ENCODE peak calls at places on chromosomes 12 and 14, in ten cellular contexts. E, B, J, D, F, U, W, S, Q and N are unnamed samples.
A peak's percentile ranks its signal among the peaks of the same experiment; 100 is the strongest.

GRCh38 chr12:69653703-69654102 is 43.0 kb upstream of the LRRC10 start:
- DNase-seq in D (no peak), S (peak; percentile 36), B (no peak), J (no peak), W (peak; percentile 39), Q (no peak), E (no peak), U (peak; percentile 37), F (no peak), N (no peak)

GRCh38 chr12:49899286-49899843 is 4.3 kb downstream of the FAIM2 start:
- DNase-seq in J (no peak), S (no peak), U (no peak), W (no peak), Q (no peak), F (no peak), B (no peak), D (no peak), E (no peak), N (no peak)

GRCh38 chr12:84056-84455 is 17.5 kb downstream of the IQSEC3 start:
- DNase-seq in B (no peak), J (no peak), W (no peak), E (no peak), S (no peak), U (no peak), Q (no peak), F (no peak), D (no peak), N (no peak)

GRCh38 chr12:25994252-25994651 is 35.8 kb downstream of the RASSF8 start:
- DNase-seq in J (no peak), E (no peak), F (no peak), U (peak; percentile 89), D (peak; percentile 65), B (no peak), Q (no peak), S (peak; percentile 89), W (peak; percentile 61), N (no peak)

GRCh38 chr12:80472912-80473500 is 29.0 kb downstream of the PTPRQ start:
- DNase-seq in F (peak; percentile 72), U (peak; percentile 85), Q (no peak), W (peak; percentile 89), S (peak; percentile 84), E (peak; percentile 69), D (peak; percentile 48), B (peak; percentile 38), J (peak; percentile 28), N (peak; percentile 67)

GRCh38 chr12:42960087-42960527 is 370.6 kb upstream of the PRICKLE1 start:
- DNase-seq in U (peak; percentile 68), E (no peak), S (no peak), D (peak; percentile 96), Q (no peak), W (no peak), B (no peak), J (no peak), F (no peak), N (no peak)

GRCh38 chr14:93212432-93212831 is 5.4 kb downstream of the UBR7 start:
- DNase-seq in Q (no peak), S (no peak), E (peak; percentile 59), F (no peak), B (peak; percentile 55), D (no peak), W (no peak), U (no peak), J (no peak), N (no peak)

GRCh38 chr12:14651371-14651770 is 45.0 kb downstream of the GUCY2C start:
- DNase-seq in B (no peak), S (no peak), J (no peak), E (no peak), Q (no peak), F (no peak), U (no peak), W (no peak), D (no peak), N (no peak)

GRCh38 chr12:10873374-10873773 is 10.7 kb downstream of the PRH1 start:
- DNase-seq in W (peak; percentile 61), J (no peak), U (no peak), B (no peak), Q (no peak), E (no peak), F (no peak), S (peak; percentile 80), D (no peak), N (no peak)

GRCh38 chr14:89417469-89418225 is 614 bp upstream of the FOXN3 start:
- DNase-seq in F (no peak), S (peak; percentile 47), D (peak; percentile 27), U (peak; percentile 52), E (peak; percentile 86), Q (no peak), J (peak; percentile 79), B (peak; percentile 63), W (peak; percentile 60), N (peak; percentile 75)

GRCh38 chr12:76611533-76611932 is 52.0 kb upstream of the OSBPL8 start:
- DNase-seq in S (peak; percentile 82), F (no peak), Q (no peak), D (no peak), W (peak; percentile 92), E (no peak), J (peak; percentile 74), U (peak; percentile 95), B (no peak), N (no peak)

GRCh38 chr12:116916714-116917114 is 6.0 kb downstream of the FBXW8 start:
- DNase-seq in J (peak; percentile 93), E (peak; percentile 32), U (peak; percentile 87), W (peak; percentile 90), B (peak; percentile 80), Q (no peak), F (no peak), D (peak; percentile 90), S (peak; percentile 73), N (no peak)

GRCh38 chr12:132276066-132276719 is 53.2 kb downstream of the GALNT9 start:
- DNase-seq in W (no peak), U (no peak), F (no peak), J (no peak), Q (no peak), D (no peak), E (no peak), B (no peak), S (no peak), N (no peak)

GRCh38 chr12:56160160-56160763 is 2.1 kb downstream of the MYL6 start:
- DNase-seq in Q (no peak), B (no peak), F (no peak), S (peak; percentile 56), D (no peak), U (peak; percentile 81), W (peak; percentile 58), E (peak; percentile 28), J (no peak), N (peak; percentile 36)

GRCh38 chr12:109604902-109605536 is 31.4 kb downstream of the MVK start:
- DNase-seq in U (no peak), Q (no peak), J (no peak), E (no peak), B (no peak), D (no peak), W (no peak), S (no peak), F (no peak), N (no peak)

GRCh38 chr14:22296722-22297121 is 292.3 kb downstream of the DAD1 start:
- DNase-seq in W (peak; percentile 90), U (peak; percentile 53), S (peak; percentile 59), J (no peak), Q (no peak), B (no peak), F (no peak), D (peak; percentile 69), E (no peak), N (no peak)

GRCh38 chr12:82027612-82028011 is 268.5 kb upstream of the PPFIA2 start:
- DNase-seq in J (peak; percentile 66), Q (no peak), B (no peak), F (no peak), W (no peak), S (no peak), U (no peak), D (no peak), E (no peak), N (peak; percentile 50)

GRCh38 chr14:85380891-85381290 is 149.1 kb upstream of the FLRT2 start:
- DNase-seq in D (no peak), B (no peak), U (no peak), F (no peak), W (peak; percentile 55), S (peak; percentile 13), E (no peak), Q (no peak), J (no peak), N (no peak)

GRCh38 chr12:111767362-111768158 is 827 bp downstream of the ALDH2 start:
- DNase-seq in U (peak; percentile 68), D (peak; percentile 79), Q (no peak), B (no peak), S (peak; percentile 27), J (no peak), W (peak; percentile 23), E (no peak), F (no peak), N (no peak)

GRCh38 chr12:110622582-110622981 is 8.7 kb downstream of the TCTN1 start:
- DNase-seq in U (no peak), W (peak; percentile 46), D (no peak), E (no peak), F (no peak), B (no peak), J (no peak), Q (no peak), S (no peak), N (no peak)

GRCh38 chr12:31518680-31519227 is 72.2 kb downstream of the DENND5B start:
- DNase-seq in J (no peak), U (peak; percentile 99), Q (no peak), E (peak; percentile 33), B (no peak), W (peak; percentile 100), F (no peak), S (peak; percentile 99), D (peak; percentile 91), N (no peak)

GRCh38 chr14:71242237-71242748 is 335.0 kb downstream of the PCNX1 start:
- DNase-seq in J (no peak), U (peak; percentile 45), S (peak; percentile 60), F (no peak), D (no peak), Q (no peak), B (no peak), E (no peak), W (no peak), N (no peak)

GRCh38 chr12:70543444-70543843 is 93.8 kb downstream of the PTPRB start:
- DNase-seq in U (peak; percentile 95), S (peak; percentile 98), Q (no peak), W (peak; percentile 98), J (peak; percentile 5), B (no peak), F (no peak), D (peak; percentile 65), E (no peak), N (no peak)

GRCh38 chr14:93103392-93104080 is 12.2 kb downstream of the ITPK1 start:
- DNase-seq in S (no peak), F (no peak), B (peak; percentile 67), E (peak; percentile 71), U (peak; percentile 57), W (peak; percentile 16), D (peak; percentile 4), Q (no peak), J (peak; percentile 68), N (peak; percentile 29)

GRCh38 chr14:35687335-35687939 is 121.7 kb downstream of the RALGAPA1 start:
- DNase-seq in W (peak; percentile 83), U (peak; percentile 74), F (no peak), Q (no peak), D (peak; percentile 11), S (peak; percentile 73), B (peak; percentile 19), E (peak; percentile 69), J (peak; percentile 19), N (peak; percentile 56)

GRCh38 chr12:53952335-53952694 is 2.4 kb upstream of the HOXC12 start:
- DNase-seq in E (no peak), B (no peak), U (no peak), J (no peak), F (no peak), W (no peak), S (no peak), D (no peak), Q (no peak), N (no peak)

GRCh38 chr14:70472253-70473159 is 20.5 kb downstream of the ADAM21 start:
- DNase-seq in J (no peak), F (no peak), D (no peak), W (no peak), E (no peak), U (no peak), Q (no peak), B (no peak), S (no peak), N (no peak)

GRCh38 chr14:52222901-52223300 is 44.6 kb upstream of the PTGDR start:
- DNase-seq in Q (no peak), F (no peak), J (peak; percentile 9), W (no peak), U (no peak), S (no peak), B (no peak), E (no peak), D (no peak), N (no peak)